ENCODE peak calls at places on chromosomes 3 and 15, in eight cellular contexts. One of them, this sample, is unnamed.

GRCh38 chr15:58457466-58457965 is 25.7 kb downstream of the LIPC start:
- DNase-seq in tibial nerve: no peak
- DNase-seq in mucosa of gallbladder: no peak
- DNase-seq in ecto neural progenitor cell: no peak
- DNase-seq in HTR-8/SVneo: peak
- DNase-seq in SW480: no peak
- DNase-seq in A172: peak
- DNase-seq in AG20443: peak
- DNase-seq in this sample: no peak

GRCh38 chr3:145183261-145183660 is 977.7 kb downstream of the PLOD2 start:
- DNase-seq in tibial nerve: no peak
- DNase-seq in mucosa of gallbladder: no peak
- DNase-seq in ecto neural progenitor cell: no peak
- DNase-seq in HTR-8/SVneo: no peak
- DNase-seq in SW480: no peak
- DNase-seq in A172: no peak
- DNase-seq in AG20443: no peak
- DNase-seq in this sample: no peak

GRCh38 chr3:71066849-71067261 is 516.7 kb downstream of the FOXP1 start:
- DNase-seq in tibial nerve: no peak
- DNase-seq in mucosa of gallbladder: no peak
- DNase-seq in ecto neural progenitor cell: no peak
- DNase-seq in HTR-8/SVneo: no peak
- DNase-seq in SW480: no peak
- DNase-seq in A172: peak
- DNase-seq in AG20443: peak
- DNase-seq in this sample: peak

GRCh38 chr15:32700501-32701150 is 17.2 kb upstream of the GREM1 start:
- DNase-seq in tibial nerve: no peak
- DNase-seq in mucosa of gallbladder: no peak
- DNase-seq in ecto neural progenitor cell: no peak
- DNase-seq in HTR-8/SVneo: no peak
- DNase-seq in SW480: no peak
- DNase-seq in A172: no peak
- DNase-seq in AG20443: no peak
- DNase-seq in this sample: no peak

GRCh38 chr3:53062905-53063304 is 17.0 kb upstream of the SFMBT1 start:
- DNase-seq in tibial nerve: no peak
- DNase-seq in mucosa of gallbladder: no peak
- DNase-seq in ecto neural progenitor cell: no peak
- DNase-seq in HTR-8/SVneo: no peak
- DNase-seq in SW480: no peak
- DNase-seq in A172: no peak
- DNase-seq in AG20443: no peak
- DNase-seq in this sample: no peak

GRCh38 chr15:68652141-68652540 is 73.3 kb downstream of the CORO2B start:
- DNase-seq in tibial nerve: no peak
- DNase-seq in mucosa of gallbladder: no peak
- DNase-seq in ecto neural progenitor cell: no peak
- DNase-seq in HTR-8/SVneo: no peak
- DNase-seq in SW480: no peak
- DNase-seq in A172: peak
- DNase-seq in AG20443: no peak
- DNase-seq in this sample: no peak

GRCh38 chr15:67079361-67079760 is 14.0 kb downstream of the SMAD3 start:
- DNase-seq in tibial nerve: no peak
- DNase-seq in mucosa of gallbladder: no peak
- DNase-seq in ecto neural progenitor cell: no peak
- DNase-seq in HTR-8/SVneo: no peak
- DNase-seq in SW480: no peak
- DNase-seq in A172: no peak
- DNase-seq in AG20443: no peak
- DNase-seq in this sample: no peak

GRCh38 chr3:177358085-177358967 is 161.0 kb upstream of the TBL1XR1 start:
- DNase-seq in tibial nerve: no peak
- DNase-seq in mucosa of gallbladder: peak
- DNase-seq in ecto neural progenitor cell: peak
- DNase-seq in HTR-8/SVneo: peak
- DNase-seq in SW480: peak
- DNase-seq in A172: peak
- DNase-seq in AG20443: peak
- DNase-seq in this sample: peak

GRCh38 chr15:39124925-39125625 is 455.8 kb upstream of the THBS1 start:
- DNase-seq in tibial nerve: no peak
- DNase-seq in mucosa of gallbladder: no peak
- DNase-seq in ecto neural progenitor cell: no peak
- DNase-seq in HTR-8/SVneo: no peak
- DNase-seq in SW480: no peak
- DNase-seq in A172: no peak
- DNase-seq in AG20443: no peak
- DNase-seq in this sample: no peak

GRCh38 chr3:13507247-13507790 is 27.2 kb downstream of the HDAC11 start:
- DNase-seq in tibial nerve: no peak
- DNase-seq in mucosa of gallbladder: no peak
- DNase-seq in ecto neural progenitor cell: no peak
- DNase-seq in HTR-8/SVneo: no peak
- DNase-seq in SW480: no peak
- DNase-seq in A172: no peak
- DNase-seq in AG20443: no peak
- DNase-seq in this sample: no peak

GRCh38 chr15:47326934-47327333 is 390.4 kb upstream of the SEMA6D start:
- DNase-seq in tibial nerve: peak
- DNase-seq in mucosa of gallbladder: no peak
- DNase-seq in ecto neural progenitor cell: no peak
- DNase-seq in HTR-8/SVneo: no peak
- DNase-seq in SW480: no peak
- DNase-seq in A172: no peak
- DNase-seq in AG20443: no peak
- DNase-seq in this sample: no peak

GRCh38 chr3:59559721-59560514 is 510.1 kb upstream of the CFAP20DC start:
- DNase-seq in tibial nerve: no peak
- DNase-seq in mucosa of gallbladder: no peak
- DNase-seq in ecto neural progenitor cell: no peak
- DNase-seq in HTR-8/SVneo: peak
- DNase-seq in SW480: peak
- DNase-seq in A172: peak
- DNase-seq in AG20443: peak
- DNase-seq in this sample: no peak

GRCh38 chr3:159032311-159032710 is 230.5 kb downstream of the MFSD1 start:
- DNase-seq in tibial nerve: no peak
- DNase-seq in mucosa of gallbladder: no peak
- DNase-seq in ecto neural progenitor cell: no peak
- DNase-seq in HTR-8/SVneo: no peak
- DNase-seq in SW480: no peak
- DNase-seq in A172: peak
- DNase-seq in AG20443: no peak
- DNase-seq in this sample: no peak

GRCh38 chr3:183400352-183400751 is 28.1 kb downstream of the MCF2L2 start:
- DNase-seq in tibial nerve: no peak
- DNase-seq in mucosa of gallbladder: no peak
- DNase-seq in ecto neural progenitor cell: peak
- DNase-seq in HTR-8/SVneo: no peak
- DNase-seq in SW480: no peak
- DNase-seq in A172: no peak
- DNase-seq in AG20443: no peak
- DNase-seq in this sample: no peak

GRCh38 chr3:110955301-110955880 is 116.2 kb upstream of the NECTIN3 start:
- DNase-seq in tibial nerve: no peak
- DNase-seq in mucosa of gallbladder: no peak
- DNase-seq in ecto neural progenitor cell: no peak
- DNase-seq in HTR-8/SVneo: no peak
- DNase-seq in SW480: no peak
- DNase-seq in A172: no peak
- DNase-seq in AG20443: peak
- DNase-seq in this sample: no peak

This sample was measured in OCI-LY7.